ENCODE peak calls at places on chromosomes 5 and 9, in four cellular contexts. V is HCT116, O is K562, X is HepG2. A is an unnamed sample.

GRCh38 chr5:94747371-94747770 is 128.9 kb downstream of the SLF1 start:
- DNase-seq in V (no peak), O (no peak), X (no peak), A (no peak)

GRCh38 chr9:128733256-128733655 is 9.3 kb upstream of the ZDHHC12 start:
- DNase-seq in V (peak; percentile 93), O (peak; percentile 89), X (peak; percentile 91), A (peak; percentile 91)

GRCh38 chr5:117204926-117205869 is 630.6 kb upstream of the SEMA6A start:
- DNase-seq in O (no peak), X (no peak), V (no peak), A (no peak)

GRCh38 chr5:83509535-83509934 is 38.0 kb downstream of the VCAN start:
- DNase-seq in V (no peak), X (no peak), O (no peak), A (no peak)

GRCh38 chr5:119383008-119383407 is 27.2 kb downstream of the TNFAIP8 start:
- DNase-seq in O (no peak), V (no peak), X (no peak), A (no peak)

GRCh38 chr9:113633782-113634596 is 170.5 kb downstream of the RGS3 start:
- DNase-seq in O (no peak), X (peak; percentile 70), V (no peak), A (no peak)

GRCh38 chr9:135448570-135449180 is 30.9 kb upstream of the PPP1R26 start:
- DNase-seq in X (no peak), V (no peak), O (peak; percentile 12), A (no peak)

GRCh38 chr9:109181284-109181683 is 14.2 kb upstream of the FRRS1L start:
- DNase-seq in X (no peak), O (no peak), V (no peak), A (no peak)

GRCh38 chr9:123348317-123348992 is 7.5 kb upstream of the CRB2 start:
- DNase-seq in X (no peak), O (no peak), V (no peak), A (no peak)

GRCh38 chr5:61802456-61802855 is 470.4 kb downstream of the ZSWIM6 start:
- DNase-seq in V (no peak), X (no peak), O (no peak), A (no peak)

GRCh38 chr9:23492126-23493002 is 333.7 kb downstream of the ELAVL2 start:
- DNase-seq in O (no peak), X (peak; percentile 31), V (no peak), A (peak; percentile 15)

GRCh38 chr5:172110260-172110815 is 77.7 kb downstream of the STK10 start:
- DNase-seq in V (no peak), X (no peak), O (no peak), A (no peak)

GRCh38 chr9:20988916-20989315 is 42.5 kb downstream of the HACD4 start:
- DNase-seq in X (no peak), V (no peak), O (no peak), A (no peak)

GRCh38 chr5:65451436-65451835 is 30.3 kb downstream of the ADAMTS6 start:
- DNase-seq in X (no peak), V (no peak), O (no peak), A (no peak)

GRCh38 chr9:18459958-18460584 is 13.9 kb upstream of the ADAMTSL1 start:
- DNase-seq in V (no peak), X (no peak), O (no peak), A (no peak)

GRCh38 chr9:115104908-115105307 is 13.0 kb downstream of the TNC start:
- DNase-seq in X (no peak), V (no peak), O (no peak), A (no peak)

GRCh38 chr9:112520069-112520468 is 33.4 kb downstream of the KIAA1958 start:
- DNase-seq in X (no peak), O (no peak), V (no peak), A (no peak)

GRCh38 chr9:136599074-136599531 is 53.3 kb upstream of the NOTCH1 start:
- DNase-seq in O (no peak), V (no peak), X (no peak), A (no peak)

GRCh38 chr5:6730407-6730806 is 17.2 kb downstream of the TENT4A start:
- DNase-seq in V (no peak), X (no peak), O (no peak), A (no peak)

GRCh38 chr5:95086932-95087818 is 197.7 kb downstream of the MCTP1 start:
- DNase-seq in O (no peak), X (no peak), V (no peak), A (no peak)

GRCh38 chr5:7877851-7878250 is 8.9 kb downstream of the MTRR start:
- DNase-seq in V (no peak), O (no peak), X (peak; percentile 5), A (no peak)

GRCh38 chr5:108168915-108169314 is 213.0 kb downstream of the FBXL17 start:
- DNase-seq in V (no peak), X (no peak), O (no peak), A (no peak)

GRCh38 chr5:14879393-14879792 is 7.8 kb upstream of the ANKH start:
- DNase-seq in X (no peak), O (no peak), V (no peak), A (no peak)

GRCh38 chr5:56610093-56610698 is 205.2 kb upstream of the MAP3K1 start:
- DNase-seq in X (no peak), O (no peak), V (no peak), A (no peak)

GRCh38 chr9:125511780-125512179 is 195.2 kb downstream of the MAPKAP1 start:
- DNase-seq in O (no peak), X (no peak), V (no peak), A (no peak)

GRCh38 chr5:168012006-168012405 is 279.4 kb upstream of the WWC1 start:
- DNase-seq in X (no peak), V (no peak), O (no peak), A (no peak)

GRCh38 chr5:174446446-174446845 is 277.9 kb upstream of the MSX2 start:
- DNase-seq in X (no peak), O (no peak), V (no peak), A (no peak)

GRCh38 chr5:923473-923873 is 30.8 kb downstream of the TRIP13 start:
- DNase-seq in X (peak; percentile 66), V (peak; percentile 51), O (peak; percentile 90), A (peak; percentile 91)

GRCh38 chr5:9545301-9545958 is 445 bp downstream of the SEMA5A start:
- DNase-seq in O (no peak), X (no peak), V (no peak), A (no peak)

GRCh38 chr5:9544056-9544455 is 1.8 kb downstream of the SEMA5A start:
- DNase-seq in V (no peak), X (no peak), O (no peak), A (no peak)

GRCh38 chr5:9545959-9546851 is at the start of gene SEMA5A:
- DNase-seq in V (no peak), O (peak; percentile 73), X (no peak), A (no peak)

GRCh38 chr5:9543266-9543925 is 2.5 kb downstream of the SEMA5A start:
- DNase-seq in X (no peak), O (no peak), V (no peak), A (no peak)

DNA sequence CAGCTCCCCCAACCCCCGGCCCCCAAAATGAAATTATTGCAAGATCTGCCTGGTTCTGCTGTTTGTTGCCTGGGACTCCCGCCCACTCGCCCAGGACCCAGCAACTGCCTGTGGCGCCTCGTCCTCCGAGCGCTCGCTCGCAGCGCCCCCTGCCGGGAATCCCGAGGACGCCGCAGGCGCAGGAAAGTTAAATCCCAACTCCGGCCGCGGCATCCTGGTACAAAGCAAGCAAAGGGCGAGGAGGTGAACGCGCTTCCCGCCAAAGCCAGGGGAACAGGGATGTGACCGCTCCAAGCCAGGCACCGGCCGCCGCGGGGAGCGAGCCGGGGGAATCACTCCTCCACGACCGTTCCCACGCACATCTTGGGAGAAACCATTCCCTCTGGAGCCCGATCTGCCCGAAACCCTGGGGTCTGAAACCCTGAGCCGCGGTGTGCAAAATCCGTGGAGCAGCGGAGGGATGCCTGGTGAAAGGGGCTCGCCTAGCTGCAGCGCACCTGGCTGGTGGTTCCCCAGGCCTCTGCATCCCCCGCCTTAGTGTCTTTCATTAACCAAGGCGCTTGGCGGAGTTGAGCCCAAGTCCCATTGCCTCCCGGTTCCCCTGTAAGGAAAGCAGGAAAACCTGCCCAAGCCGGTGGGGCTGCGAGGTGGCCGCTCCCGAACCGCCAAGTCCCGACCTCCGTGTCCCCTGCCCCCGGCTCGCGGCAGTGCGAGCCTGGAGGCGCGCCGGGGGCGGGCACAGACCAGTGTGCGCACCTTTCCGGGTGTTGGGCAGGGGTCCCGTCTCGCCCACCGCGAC is 1.2 kb downstream of the SEMA5A start:
- DNase-seq in V (no peak), X (peak; percentile 35), O (peak; percentile 65), A (peak; percentile 95)
- H3K4me3 ChIP-seq in V (no peak overlapping the region), X (no peak overlapping the region), O (no peak overlapping the region), A (peak overlapping the region; percentile 86)

DNA sequence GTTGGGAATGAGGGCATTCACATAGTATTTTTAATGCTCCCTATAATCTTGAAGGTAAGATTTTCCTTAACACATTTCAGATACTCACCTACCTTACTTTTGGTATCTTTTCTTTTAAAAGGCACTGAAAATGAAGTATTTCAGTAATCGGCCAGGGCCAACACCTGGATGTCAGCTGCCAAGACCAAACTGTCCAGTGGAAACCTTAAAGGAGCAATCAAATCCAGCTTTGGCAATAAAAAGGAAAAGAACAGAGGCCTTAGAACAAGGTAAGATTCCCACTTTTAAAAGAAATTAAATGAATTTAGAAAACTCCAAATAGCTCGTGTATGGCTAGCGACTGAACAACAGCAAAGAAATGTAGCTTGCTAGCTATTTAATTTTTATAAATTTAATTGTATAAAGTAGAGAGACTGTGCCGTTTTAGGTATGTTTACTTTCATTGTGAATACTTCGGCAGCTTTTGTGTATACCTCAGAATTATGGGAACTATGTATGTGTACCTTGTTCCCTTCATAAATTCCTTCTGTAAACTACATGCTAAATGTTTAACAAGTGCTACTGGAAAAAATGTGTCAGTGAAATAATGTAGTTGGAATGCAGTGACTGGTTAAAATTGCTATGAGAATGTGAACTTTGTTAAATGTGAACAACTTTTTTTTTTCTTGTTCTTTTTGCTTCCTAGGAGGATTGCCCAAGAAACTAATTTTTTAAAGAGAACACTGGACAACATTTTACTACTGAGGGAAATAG is 41.9 kb downstream of the CDK7 start:
- DNase-seq in V (no peak), O (no peak), X (peak; percentile 87), A (no peak)
- TF ChIP-seq FOSL1 in V (no peak), O (no peak), X (no peak), A (no peak)

GRCh38 chr9:130866474-130866965 is 30.1 kb downstream of the QRFP start:
- DNase-seq in X (peak; percentile 89), O (peak; percentile 97), V (peak; percentile 92), A (peak; percentile 88)
- H3K4me3 ChIP-seq in X (no peak overlapping the region), O (no peak overlapping the region), V (no peak overlapping the region), A (no peak overlapping the region)

DNA sequence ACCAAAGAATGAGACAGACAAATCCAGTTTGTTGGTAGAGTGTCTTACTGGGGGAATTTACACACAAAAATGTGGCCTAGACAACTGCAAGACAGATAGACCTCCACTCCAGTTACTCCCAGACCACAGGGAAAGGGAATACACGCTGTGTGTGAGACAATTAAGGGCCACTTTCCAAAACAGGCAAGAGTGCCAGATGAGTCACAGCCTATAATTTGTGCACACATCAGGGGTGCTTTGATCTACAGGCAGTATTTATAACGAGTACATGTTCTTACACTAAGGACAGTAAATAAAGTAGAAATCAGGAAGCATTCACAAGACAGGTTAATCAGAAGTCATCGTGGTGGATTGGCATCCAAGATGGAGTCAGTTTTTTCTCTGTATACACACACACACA is 114.8 kb downstream of the ZNF622 start:
- DNase-seq in V (no peak), O (no peak), X (no peak), A (no peak)
- TF ChIP-seq FOSL1 in V (no peak), O (no peak), X (no peak), A (no peak)

A was measured in H1.